ENCODE peak calls at places on chromosome 12, in four cellular contexts. A, V, R and K are unnamed samples. For H3K27me3 and H3K9me3, the result is how much of the 10 kb centered on the place peaks cover.

GRCh38 chr12:3438401-3438800 is 52.6 kb upstream of the PRMT8 start:
- DNase-seq in A (no peak), V (no peak), R (no peak), K (no peak)

GRCh38 chr12:79945455-79945854 is 10.6 kb upstream of the PPP1R12A start:
- DNase-seq in A (no peak), V (no peak), R (no peak), K (no peak)

GRCh38 chr12:1869145-1869544 is 48.8 kb downstream of the LRTM2 start:
- DNase-seq in A (no peak), V (no peak), R (no peak), K (no peak)

GRCh38 chr12:14416658-14417057 is 51.2 kb downstream of the ATF7IP start:
- DNase-seq in A (no peak), V (peak), R (no peak), K (peak)

GRCh38 chr12:12927211-12928079 is 24.5 kb downstream of the GPRC5D start:
- DNase-seq in A (peak), V (peak), R (peak), K (peak)

GRCh38 chr12:119512772-119513497 is 80.6 kb upstream of the TMEM233 start:
- DNase-seq in A (no peak), V (no peak), R (no peak), K (no peak)

GRCh38 chr12:2998789-2999264 is 39.6 kb downstream of the TEAD4 start:
- DNase-seq in A (peak), V (peak), R (no peak), K (no peak)

GRCh38 chr12:27620121-27620520 is 76.1 kb upstream of the REP15 start:
- DNase-seq in A (no peak), V (no peak), R (no peak), K (no peak)

GRCh38 chr12:101064721-101065120 is 145.3 kb downstream of the SLC5A8 start:
- DNase-seq in A (no peak), V (no peak), R (no peak), K (no peak)

GRCh38 chr12:115035536-115036107 is 351.6 kb upstream of the TBX3 start:
- DNase-seq in A (peak), V (no peak), R (no peak), K (no peak)

GRCh38 chr12:12925383-12925782 is 26.6 kb downstream of the GPRC5D start:
- DNase-seq in A (no peak), V (no peak), R (no peak), K (no peak)

GRCh38 chr12:69569236-69569635 is 16.0 kb upstream of the CCT2 start:
- DNase-seq in A (no peak), V (no peak), R (no peak), K (no peak)

DNA sequence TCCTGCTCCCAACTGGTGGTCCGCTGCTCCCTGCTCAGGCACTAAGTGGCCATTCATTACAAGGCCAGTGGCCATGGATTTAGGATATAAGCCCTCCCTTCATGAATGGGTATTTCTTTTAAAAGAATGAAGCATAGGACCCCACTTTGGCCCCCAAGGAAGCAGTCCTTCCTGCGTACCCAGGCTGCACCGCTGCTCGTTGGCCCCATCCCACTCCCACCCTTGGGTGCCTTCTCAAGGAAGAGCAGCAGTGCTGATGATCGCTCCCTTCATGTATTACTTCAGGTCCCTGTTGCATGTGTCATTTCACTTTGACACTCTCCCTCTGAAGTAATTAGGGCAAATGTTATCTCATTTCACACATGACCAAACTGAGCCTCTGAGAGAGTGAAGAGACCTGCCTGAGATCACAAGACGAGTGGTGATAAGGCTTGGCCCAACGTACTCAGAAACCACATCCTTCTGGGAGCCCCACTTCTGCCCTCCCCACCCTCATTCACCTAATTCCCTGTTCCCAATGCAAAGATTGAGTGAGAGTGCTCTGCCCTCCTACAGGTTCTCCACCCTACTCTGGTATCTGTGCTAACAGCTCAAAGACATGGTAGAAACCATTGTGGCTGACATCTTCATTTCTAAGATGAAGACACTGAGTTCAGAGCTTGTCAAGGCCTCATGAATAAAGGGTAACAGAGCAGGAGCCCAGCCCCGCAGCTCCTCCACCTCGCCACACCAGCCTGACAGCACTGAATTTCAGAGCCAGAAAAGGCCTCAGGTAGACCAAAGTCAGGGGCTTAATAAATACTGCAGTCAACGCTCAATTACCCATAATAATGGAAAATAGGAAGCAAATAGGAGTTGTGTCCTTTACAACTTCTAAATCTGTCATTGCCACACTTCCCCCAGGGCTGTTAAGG is 10.3 kb upstream of the KRT2 start:
- DNase-seq in A (no peak), V (no peak), R (no peak), K (no peak)
- H3K27me3 ChIP-seq in A (under half), V (under half), R (under half), K (under half)

DNA sequence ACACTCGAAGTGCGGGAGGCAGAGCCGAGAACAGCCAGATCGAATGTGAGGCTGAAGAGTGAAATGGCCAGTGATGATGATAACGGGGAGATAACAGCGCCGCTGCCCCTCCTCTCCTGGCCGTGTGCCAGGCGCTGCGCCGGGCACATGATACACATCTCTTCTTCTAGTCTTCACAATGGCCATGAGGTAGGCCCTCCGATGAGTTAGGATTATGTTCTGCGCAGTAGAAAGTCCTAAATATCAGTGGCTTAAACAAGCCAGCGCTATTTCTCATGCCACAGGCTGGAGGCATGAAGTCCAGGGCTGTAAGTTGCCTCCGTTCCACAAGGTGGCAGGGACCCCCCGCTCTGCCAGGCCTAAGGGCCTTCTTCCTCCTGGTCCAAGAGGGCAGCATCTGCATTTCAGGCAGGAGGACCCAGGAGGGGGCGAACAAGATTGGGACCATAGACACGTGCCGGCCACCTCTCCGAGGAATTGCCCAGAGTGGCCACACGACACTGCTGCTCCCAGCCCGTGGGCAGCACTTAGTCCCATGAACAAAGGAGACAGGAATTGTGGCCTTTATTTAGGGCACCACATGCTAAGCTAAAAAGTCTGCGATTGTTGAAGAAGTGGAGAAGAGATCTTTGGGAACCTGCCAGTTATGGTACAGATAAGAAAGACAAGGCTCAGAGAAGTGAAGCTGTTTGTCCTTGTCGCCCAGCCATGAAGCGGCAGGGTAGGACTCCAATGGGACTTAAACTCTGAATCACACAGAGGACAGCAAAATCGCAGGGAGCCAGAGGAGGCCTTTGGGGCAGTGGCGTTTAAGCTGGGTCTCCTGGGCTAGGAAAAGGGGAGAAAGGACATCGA is 10.9 kb upstream of the HVCN1 start:
- DNase-seq in A (no peak), V (no peak), R (no peak), K (no peak)
- TF ChIP-seq CTCF in A (no peak), V (no peak), R (no peak), K (no peak)

GRCh38 chr12:57993834-57994233 is 52.5 kb downstream of the ATP23 start:
- DNase-seq in A (no peak), V (no peak), R (no peak), K (no peak)
- H3K9me3 ChIP-seq in A (under half), V (under half), R (under half), K (under half)

DNA sequence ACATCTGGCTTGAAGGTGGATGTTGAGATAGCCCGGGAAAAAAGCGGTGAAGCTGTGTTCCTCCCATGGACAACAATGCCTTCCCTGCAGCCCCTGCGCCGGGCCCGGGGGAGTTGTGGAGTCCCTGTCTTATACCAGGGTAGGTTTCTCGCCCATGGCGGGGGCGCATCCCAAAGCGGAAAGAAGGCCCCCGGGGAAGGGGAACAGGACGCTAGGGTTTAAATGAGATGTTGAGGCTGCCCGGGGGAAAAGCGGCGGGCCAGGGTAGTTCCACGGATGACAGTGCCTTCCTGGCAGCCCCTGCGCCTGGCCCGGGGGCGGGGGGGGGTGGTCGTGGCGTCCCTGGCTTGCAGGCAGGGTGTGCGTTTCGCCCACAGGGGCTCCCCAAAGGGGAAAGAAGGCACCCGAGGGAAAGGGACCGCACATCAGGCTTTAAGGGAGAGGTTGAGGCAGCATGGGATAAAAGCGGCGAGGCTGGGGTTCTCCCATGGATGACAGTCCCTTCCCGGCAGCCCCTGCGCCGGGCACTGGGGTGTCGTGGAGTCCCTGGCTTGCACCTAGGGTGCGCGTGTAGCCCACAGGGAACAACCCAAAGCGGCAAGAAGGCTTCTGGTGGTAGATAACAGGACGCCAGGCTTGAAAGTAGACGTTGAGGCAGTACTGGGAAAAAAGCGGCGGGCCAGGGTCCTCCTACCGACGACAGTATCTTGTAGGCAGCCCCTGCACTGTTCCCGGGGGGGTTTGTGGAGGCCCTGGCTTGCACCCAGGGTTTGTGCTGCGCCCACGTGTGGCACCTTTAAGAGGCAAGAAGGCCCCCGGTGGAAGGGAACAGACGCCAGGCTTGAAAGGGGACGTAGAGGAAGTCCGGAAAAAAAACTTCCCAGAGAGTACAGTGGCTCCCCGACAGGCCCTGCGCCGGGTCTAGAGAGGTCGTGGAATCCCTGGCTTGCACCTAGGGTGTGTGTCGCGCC is 160.8 kb upstream of the ALG10B start:
- DNase-seq in A (no peak), V (no peak), R (no peak), K (no peak)
- H3K27me3 ChIP-seq in A (under half), V (under half), R (under half), K (under half)

GRCh38 chr12:89529738-89530137 is 3.9 kb upstream of the POC1B start:
- DNase-seq in A (no peak), V (no peak), R (no peak), K (no peak)

GRCh38 chr12:89524201-89525001 is at the start of gene GALNT4:
- DNase-seq in A (peak), V (peak), R (peak), K (peak)

GRCh38 chr12:89528434-89528833 is 2.6 kb upstream of the POC1B start:
- DNase-seq in A (no peak), V (no peak), R (no peak), K (no peak)

GRCh38 chr12:89525002-89525823 is 617 bp upstream of the GALNT4 start:
- DNase-seq in A (peak), V (peak), R (peak), K (no peak)

GRCh38 chr12:89525824-89526770 is at the start of gene POC1B:
- DNase-seq in A (peak), V (peak), R (peak), K (peak)
- TF ChIP-seq CTCF in A (no peak), V (no peak), R (no peak), K (no peak)

GRCh38 chr12:34126239-34126641 is 103.9 kb downstream of the ALG10 start:
- DNase-seq in A (no peak), V (no peak), R (no peak), K (no peak)
- H3K9me3 ChIP-seq in A (under half), V (under half), R (under half), K (under half)

DNA sequence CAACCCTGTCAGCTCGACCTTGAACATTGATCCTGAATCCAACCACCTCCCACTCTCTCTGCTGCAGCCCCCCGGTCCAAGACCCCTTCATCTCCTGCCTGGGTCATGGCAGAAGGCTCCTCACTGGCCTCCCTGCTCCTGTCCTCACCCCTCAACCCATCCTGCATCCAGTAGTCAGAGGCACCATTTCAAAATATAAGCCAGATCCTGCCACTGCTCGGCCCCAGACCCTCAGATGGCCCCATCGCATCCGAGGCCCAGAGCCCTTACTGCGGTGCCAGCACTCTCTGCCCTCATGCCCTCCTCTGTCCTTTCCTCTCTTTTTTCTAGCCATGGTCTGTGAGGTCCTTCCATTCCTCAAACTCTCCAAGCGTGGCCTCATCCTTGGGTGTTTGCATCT is 34.3 kb upstream of the LHX5 start:
- DNase-seq in A (no peak), V (no peak), R (no peak), K (no peak)
- H3K27me3 ChIP-seq in A (under half), V (under half), R (under half), K (under half)